ENCODE peak calls at places on chromosome 4, in eight cellular contexts. E is endodermal cell, J is NCI-H345, W is chondrocyte, A is GM13976, O is anterior cingulate cortex, K is AG20443, L is COR-L47. H is an unnamed sample.

GRCh38 chr4:162229670-162230069 is 65.9 kb upstream of the FSTL5 start:
- DNase-seq in E (no peak), J (no peak), W (no peak), A (no peak), O (no peak), K (no peak), L (no peak), H (no peak)

GRCh38 chr4:144489831-144490230 is 156.1 kb upstream of the HHIP start:
- DNase-seq in E (no peak), J (no peak), W (no peak), A (no peak), O (no peak), K (no peak), L (no peak), H (no peak)

GRCh38 chr4:52825311-52826090 is 36.6 kb upstream of the RASL11B start:
- DNase-seq in E (no peak), J (no peak), W (no peak), A (no peak), O (no peak), K (no peak), L (no peak), H (no peak)

GRCh38 chr4:75598390-75598789 is 31.9 kb downstream of the CDKL2 start:
- DNase-seq in E (no peak), J (no peak), W (no peak), A (no peak), O (no peak), K (peak), L (no peak), H (no peak)

GRCh38 chr4:7462509-7462971 is 27.8 kb upstream of the PSAPL1 start:
- DNase-seq in E (peak), J (peak), W (no peak), A (no peak), O (peak), K (no peak), L (peak), H (peak)

GRCh38 chr4:4386736-4387392 is at the start of gene NSG1:
- DNase-seq in E (peak), J (peak), W (peak), A (no peak), O (no peak), K (peak), L (peak), H (no peak)

GRCh38 chr4:138223191-138223910 is 18.8 kb downstream of the SLC7A11 start:
- DNase-seq in E (no peak), J (peak), W (no peak), A (no peak), O (no peak), K (no peak), L (peak), H (no peak)

GRCh38 chr4:179151770-179152169 is 1709.5 kb upstream of the AGA start:
- DNase-seq in E (peak), J (no peak), W (no peak), A (no peak), O (no peak), K (no peak), L (no peak), H (no peak)

GRCh38 chr4:181517521-181517920 is 725.7 kb upstream of the TENM3 start:
- DNase-seq in E (no peak), J (no peak), W (no peak), A (no peak), O (no peak), K (peak), L (no peak), H (no peak)

GRCh38 chr4:153335665-153336064 is 8.8 kb upstream of the MND1 start:
- DNase-seq in E (no peak), J (no peak), W (no peak), A (no peak), O (no peak), K (no peak), L (no peak), H (no peak)

GRCh38 chr4:112231779-112232713 is at the start of gene AP1AR:
- DNase-seq in E (peak), J (peak), W (peak), A (peak), O (peak), K (peak), L (peak), H (peak)

GRCh38 chr4:26322349-26322748 is 1.5 kb downstream of the RBPJ start:
- DNase-seq in E (no peak), J (no peak), W (no peak), A (no peak), O (no peak), K (no peak), L (no peak), H (no peak)